ENCODE peak calls at places on chromosomes 13 and 19, in seven cellular contexts. One of them, this sample, is unnamed.

GRCh38 chr19:38073806-38074685 is 150.0 kb downstream of the DPF1 start:
- DNase-seq in dorsolateral prefrontal cortex: peak; percentile 41
- DNase-seq in IMR-90: peak; percentile 19
- DNase-seq in T1000: no peak
- DNase-seq in amniotic stem cell: no peak
- DNase-seq in mesothelial cell of epicardium: no peak
- DNase-seq in non-pigmented ciliary epithelial cell: no peak
- DNase-seq in this sample: peak; percentile 85

GRCh38 chr13:35621989-35622388 is 145.5 kb upstream of the MAB21L1 start:
- DNase-seq in dorsolateral prefrontal cortex: no peak
- DNase-seq in IMR-90: peak; percentile 2
- DNase-seq in T1000: no peak
- DNase-seq in amniotic stem cell: no peak
- DNase-seq in mesothelial cell of epicardium: no peak
- DNase-seq in non-pigmented ciliary epithelial cell: no peak
- DNase-seq in this sample: no peak

GRCh38 chr13:45370922-45371406 is 30.0 kb upstream of the TPT1 start:
- DNase-seq in dorsolateral prefrontal cortex: peak; percentile 66
- DNase-seq in IMR-90: peak; percentile 84
- DNase-seq in T1000: no peak
- DNase-seq in amniotic stem cell: peak; percentile 45
- DNase-seq in mesothelial cell of epicardium: peak; percentile 67
- DNase-seq in non-pigmented ciliary epithelial cell: no peak
- DNase-seq in this sample: peak; percentile 82

GRCh38 chr13:32116210-32116609 is 84.6 kb downstream of the FRY start:
- DNase-seq in dorsolateral prefrontal cortex: no peak
- DNase-seq in IMR-90: no peak
- DNase-seq in T1000: no peak
- DNase-seq in amniotic stem cell: no peak
- DNase-seq in mesothelial cell of epicardium: no peak
- DNase-seq in non-pigmented ciliary epithelial cell: no peak
- DNase-seq in this sample: no peak

GRCh38 chr19:4965061-4965460 is 3.9 kb upstream of the KDM4B start:
- DNase-seq in dorsolateral prefrontal cortex: no peak
- DNase-seq in IMR-90: no peak
- DNase-seq in T1000: no peak
- DNase-seq in amniotic stem cell: no peak
- DNase-seq in mesothelial cell of epicardium: no peak
- DNase-seq in non-pigmented ciliary epithelial cell: no peak
- DNase-seq in this sample: no peak

GRCh38 chr13:91313103-91313502 is 34.4 kb upstream of the MIR17HG start:
- DNase-seq in dorsolateral prefrontal cortex: no peak
- DNase-seq in IMR-90: peak; percentile 1
- DNase-seq in T1000: no peak
- DNase-seq in amniotic stem cell: no peak
- DNase-seq in mesothelial cell of epicardium: no peak
- DNase-seq in non-pigmented ciliary epithelial cell: no peak
- DNase-seq in this sample: no peak

GRCh38 chr19:10010247-10010691 is at the start of gene COL5A3:
- DNase-seq in dorsolateral prefrontal cortex: no peak
- DNase-seq in IMR-90: peak; percentile 58
- DNase-seq in T1000: no peak
- DNase-seq in amniotic stem cell: no peak
- DNase-seq in mesothelial cell of epicardium: no peak
- DNase-seq in non-pigmented ciliary epithelial cell: no peak
- DNase-seq in this sample: no peak

GRCh38 chr19:3163230-3163886 is 15.2 kb upstream of the S1PR4 start:
- DNase-seq in dorsolateral prefrontal cortex: peak; percentile 71
- DNase-seq in IMR-90: peak; percentile 43
- DNase-seq in T1000: peak; percentile 49
- DNase-seq in amniotic stem cell: peak; percentile 41
- DNase-seq in mesothelial cell of epicardium: peak; percentile 55
- DNase-seq in non-pigmented ciliary epithelial cell: no peak
- DNase-seq in this sample: peak; percentile 98

GRCh38 chr13:43785681-43786471 is 896 bp downstream of the ENOX1 start:
- DNase-seq in dorsolateral prefrontal cortex: peak; percentile 93
- DNase-seq in IMR-90: peak; percentile 63
- DNase-seq in T1000: peak; percentile 53
- DNase-seq in amniotic stem cell: peak; percentile 72
- DNase-seq in mesothelial cell of epicardium: peak; percentile 54
- DNase-seq in non-pigmented ciliary epithelial cell: no peak
- DNase-seq in this sample: no peak

GRCh38 chr19:1159864-1160595 is 14.0 kb downstream of the SBNO2 start:
- DNase-seq in dorsolateral prefrontal cortex: no peak
- DNase-seq in IMR-90: no peak
- DNase-seq in T1000: no peak
- DNase-seq in amniotic stem cell: no peak
- DNase-seq in mesothelial cell of epicardium: no peak
- DNase-seq in non-pigmented ciliary epithelial cell: no peak
- DNase-seq in this sample: no peak

GRCh38 chr13:40158218-40158617 is 502.8 kb downstream of the COG6 start:
- DNase-seq in dorsolateral prefrontal cortex: no peak
- DNase-seq in IMR-90: no peak
- DNase-seq in T1000: peak; percentile 41
- DNase-seq in amniotic stem cell: no peak
- DNase-seq in mesothelial cell of epicardium: no peak
- DNase-seq in non-pigmented ciliary epithelial cell: no peak
- DNase-seq in this sample: no peak

GRCh38 chr19:41554902-41555301 is 21.1 kb upstream of the CEACAM21 start:
- DNase-seq in dorsolateral prefrontal cortex: no peak
- DNase-seq in IMR-90: no peak
- DNase-seq in T1000: no peak
- DNase-seq in amniotic stem cell: no peak
- DNase-seq in mesothelial cell of epicardium: no peak
- DNase-seq in non-pigmented ciliary epithelial cell: no peak
- DNase-seq in this sample: no peak